ENCODE peak calls at places on chromosomes 12 and 14, in seven cellular contexts. C is astrocyte, N is GM12878, I is PC-9, A is fibroblast of lung, P is HepG2, Y is H9. Z is an unnamed sample.

GRCh38 chr14:101118746-101119610 is 215.5 kb upstream of the RTL1 start:
- DNase-seq in C (no peak), N (no peak), I (no peak), A (no peak), P (no peak), Y (no peak), Z (no peak)

GRCh38 chr12:10213168-10214130 is 772 bp downstream of the GABARAPL1 start:
- DNase-seq in C (peak; percentile 91), N (no peak), I (peak; percentile 51), A (peak; percentile 94), P (peak; percentile 39), Y (peak; percentile 63), Z (peak; percentile 92)

GRCh38 chr14:103436533-103436932 is 51.3 kb downstream of the MARK3 start:
- DNase-seq in C (no peak), N (no peak), I (peak; percentile 55), A (peak; percentile 47), P (no peak), Y (no peak), Z (peak; percentile 77)

GRCh38 chr12:67382206-67382871 is 113.2 kb downstream of the CAND1 start:
- DNase-seq in C (peak; percentile 63), N (no peak), I (no peak), A (peak; percentile 54), P (no peak), Y (no peak), Z (no peak)

GRCh38 chr12:101407054-101407437 is 526 bp downstream of the ARL1 start:
- DNase-seq in C (no peak), N (no peak), I (peak; percentile 37), A (no peak), P (peak; percentile 6), Y (no peak), Z (no peak)

GRCh38 chr14:72721042-72721540 is 172.8 kb downstream of the DPF3 start:
- DNase-seq in C (no peak), N (no peak), I (no peak), A (no peak), P (no peak), Y (no peak), Z (no peak)

GRCh38 chr12:123427036-123427769 is 9.3 kb downstream of the RILPL2 start:
- DNase-seq in C (no peak), N (peak; percentile 97), I (no peak), A (no peak), P (no peak), Y (no peak), Z (no peak)

GRCh38 chr12:1995205-1995896 is 8.9 kb downstream of the DCP1B start:
- DNase-seq in C (no peak), N (peak; percentile 30), I (no peak), A (peak; percentile 10), P (no peak), Y (no peak), Z (no peak)

GRCh38 chr14:76550534-76550933 is 174.6 kb downstream of the ESRRB start:
- DNase-seq in C (no peak), N (no peak), I (no peak), A (no peak), P (no peak), Y (no peak), Z (no peak)

GRCh38 chr14:90256354-90257131 is at the start of gene PSMC1:
- DNase-seq in C (peak; percentile 94), N (peak; percentile 68), I (peak; percentile 83), A (peak; percentile 97), P (peak; percentile 86), Y (peak; percentile 90), Z (peak; percentile 96)

GRCh38 chr12:89863968-89864367 is 155.3 kb upstream of the ATP2B1 start:
- DNase-seq in C (no peak), N (no peak), I (no peak), A (no peak), P (no peak), Y (no peak), Z (no peak)

GRCh38 chr12:42961395-42961794 is 371.8 kb upstream of the PRICKLE1 start:
- DNase-seq in C (peak; percentile 99), N (no peak), I (peak; percentile 99), A (no peak), P (peak; percentile 35), Y (no peak), Z (no peak)

GRCh38 chr12:127911289-127911688 is 355.7 kb upstream of the TMEM132C start:
- DNase-seq in C (no peak), N (no peak), I (no peak), A (no peak), P (no peak), Y (no peak), Z (no peak)

GRCh38 chr14:50018236-50019210 is 97.8 kb downstream of the VCPKMT start:
- DNase-seq in C (peak; percentile 55), N (no peak), I (peak; percentile 88), A (peak; percentile 29), P (peak; percentile 83), Y (no peak), Z (peak; percentile 44)
- H2AFZ ChIP-seq in C (peak overlapping the region; percentile 7), N (no peak overlapping the region), I (no peak overlapping the region), A (peak overlapping the region; percentile 41), P (no peak overlapping the region), Y (no peak overlapping the region), Z (no peak overlapping the region)

GRCh38 chr12:55073043-55074022 is 52.9 kb upstream of the OR9K2 start:
- DNase-seq in C (peak; percentile 32), N (peak; percentile 20), I (no peak), A (peak; percentile 77), P (peak; percentile 48), Y (peak; percentile 74), Z (peak; percentile 62)

GRCh38 chr12:55072093-55072492 is 52.3 kb downstream of the NEUROD4 start:
- DNase-seq in C (no peak), N (no peak), I (no peak), A (peak; percentile 3), P (peak; percentile 23), Y (peak; percentile 88), Z (no peak)

GRCh38 chr12:55063291-55063690 is 43.5 kb downstream of the NEUROD4 start:
- DNase-seq in C (no peak), N (no peak), I (no peak), A (no peak), P (no peak), Y (no peak), Z (no peak)

GRCh38 chr12:55067701-55068100 is 47.9 kb downstream of the NEUROD4 start:
- DNase-seq in C (no peak), N (no peak), I (no peak), A (no peak), P (no peak), Y (no peak), Z (no peak)

GRCh38 chr12:55068416-55069010 is 48.7 kb downstream of the NEUROD4 start:
- DNase-seq in C (peak; percentile 14), N (no peak), I (no peak), A (peak; percentile 54), P (peak; percentile 30), Y (peak; percentile 87), Z (peak; percentile 49)
- H2AFZ ChIP-seq in C (no peak overlapping the region), N (no peak overlapping the region), I (no peak overlapping the region), A (no peak overlapping the region), P (no peak overlapping the region), Y (no peak overlapping the region), Z (no peak overlapping the region)

DNA sequence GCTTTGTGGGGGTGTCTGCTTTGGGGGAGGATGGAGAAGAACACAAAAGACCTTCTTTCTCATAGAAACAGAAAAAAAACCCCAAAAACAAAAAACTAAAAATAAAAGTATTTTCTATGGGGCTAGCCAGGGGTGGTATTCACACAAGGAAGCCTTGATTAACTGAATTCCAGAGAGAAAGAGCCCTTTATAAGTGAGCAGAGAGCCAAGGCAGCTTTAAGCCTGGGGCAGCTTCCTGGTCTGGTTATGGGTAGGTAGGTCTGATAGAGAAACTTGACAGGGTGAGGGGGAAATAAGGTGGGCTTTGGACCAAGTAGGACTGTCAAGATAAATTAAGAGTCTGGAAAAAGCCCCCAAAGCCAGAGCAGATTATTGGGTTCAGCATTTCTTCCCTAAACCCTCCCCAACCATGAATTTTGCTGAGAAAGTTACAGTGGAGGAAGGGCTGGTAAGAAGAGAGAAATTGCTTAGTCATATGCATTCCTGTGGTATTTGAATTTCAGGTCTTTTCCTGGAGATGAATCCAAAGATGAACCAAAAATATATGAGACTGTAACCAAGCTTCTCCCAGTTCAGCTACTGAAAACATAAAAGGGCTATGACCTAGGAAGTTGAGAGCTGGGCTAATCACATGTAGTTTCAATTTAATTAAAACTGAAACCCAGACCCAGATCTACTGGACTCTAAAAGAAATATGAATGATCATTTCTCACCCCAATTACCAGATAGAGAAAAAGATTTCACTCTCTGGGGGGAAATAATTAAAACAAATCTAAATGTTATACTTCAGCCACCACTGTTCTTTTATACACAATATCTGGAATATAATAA is 144.8 kb downstream of the TBC1D30 start:
- DNase-seq in C (no peak), N (no peak), I (peak; percentile 76), A (peak; percentile 51), P (peak; percentile 5), Y (no peak), Z (peak; percentile 43)
- H2AFZ ChIP-seq in C (peak overlapping the region; percentile 43), N (no peak overlapping the region), I (peak overlapping the region; percentile 54), A (no peak overlapping the region), P (no peak overlapping the region), Y (no peak overlapping the region), Z (no peak overlapping the region)

GRCh38 chr12:60191271-60191670 is 595.4 kb downstream of the SLC16A7 start:
- DNase-seq in C (no peak), N (no peak), I (no peak), A (no peak), P (no peak), Y (no peak), Z (no peak)

GRCh38 chr12:60194682-60195081 is 598.9 kb downstream of the SLC16A7 start:
- DNase-seq in C (peak; percentile 27), N (no peak), I (no peak), A (peak; percentile 53), P (no peak), Y (no peak), Z (peak; percentile 35)

GRCh38 chr12:60195483-60195882 is 599.7 kb downstream of the SLC16A7 start:
- DNase-seq in C (no peak), N (no peak), I (no peak), A (no peak), P (no peak), Y (no peak), Z (peak; percentile 8)

GRCh38 chr12:60196366-60196765 is 600.5 kb downstream of the SLC16A7 start:
- DNase-seq in C (no peak), N (no peak), I (no peak), A (no peak), P (no peak), Y (no peak), Z (no peak)

GRCh38 chr12:60191676-60192359 is 596.0 kb downstream of the SLC16A7 start:
- DNase-seq in C (peak; percentile 54), N (no peak), I (no peak), A (peak; percentile 17), P (no peak), Y (no peak), Z (no peak)
- H2AFZ ChIP-seq in C (no peak overlapping the region), N (no peak overlapping the region), I (no peak overlapping the region), A (no peak overlapping the region), P (no peak overlapping the region), Y (no peak overlapping the region), Z (no peak overlapping the region)

GRCh38 chr12:104188534-104188933 is 27.0 kb upstream of the TXNRD1 start:
- DNase-seq in C (no peak), N (no peak), I (no peak), A (no peak), P (no peak), Y (no peak), Z (no peak)
- H2AFZ ChIP-seq in C (no peak overlapping the region), N (no peak overlapping the region), I (no peak overlapping the region), A (no peak overlapping the region), P (no peak overlapping the region), Y (no peak overlapping the region), Z (no peak overlapping the region)

Z was measured in mesenchymal stem cell.